ENCODE peak calls at places on chromosomes 6 and 20, in seven cellular contexts. P is mucosa of descending colon, Y is progenitor cell of endocrine pancreas, B is heart left ventricle, N is fibroblast of lung, K is Panc1, L is AG09309. M is an unnamed sample.

GRCh38 chr6:135750081-135750480 is 101.4 kb upstream of the PDE7B start:
- DNase-seq in Y (no peak), L (no peak), P (no peak), B (no peak), K (no peak), N (no peak), M (no peak)

GRCh38 chr6:154852700-154853099 is 119.5 kb downstream of the SCAF8 start:
- DNase-seq in B (no peak), L (no peak), P (no peak), K (no peak), N (peak), Y (no peak), M (no peak)

GRCh38 chr20:52410182-52410647 is 218.6 kb upstream of the ZFP64 start:
- DNase-seq in L (peak), K (no peak), Y (no peak), P (peak), N (peak), B (no peak), M (no peak)

GRCh38 chr6:141202641-141203040 is 930.1 kb upstream of the GJE1 start:
- DNase-seq in K (no peak), N (no peak), P (no peak), L (peak), Y (no peak), B (no peak), M (no peak)

GRCh38 chr6:110672122-110672521 is 143.1 kb downstream of the CDK19 start:
- DNase-seq in L (no peak), B (no peak), N (no peak), Y (no peak), P (no peak), K (no peak), M (no peak)

GRCh38 chr20:33730946-33731692 is 677 bp upstream of the ZNF341 start:
- DNase-seq in K (no peak), N (no peak), Y (no peak), B (no peak), L (no peak), P (peak), M (no peak)

GRCh38 chr6:113595921-113596376 is 261.2 kb upstream of the MARCKS start:
- DNase-seq in N (peak), K (no peak), L (peak), Y (no peak), P (peak), B (no peak), M (no peak)

GRCh38 chr6:52127957-52128356 is 40.5 kb upstream of the PKHD1 start:
- DNase-seq in L (no peak), K (no peak), N (no peak), B (no peak), Y (no peak), P (no peak), M (no peak)

GRCh38 chr6:72968704-72969103 is 256.6 kb downstream of the KHDC1L start:
- DNase-seq in K (peak), L (no peak), N (no peak), Y (no peak), P (no peak), B (no peak), M (no peak)

GRCh38 chr6:157139054-157139708 is 184.1 kb downstream of the TMEM242 start:
- DNase-seq in B (no peak), N (no peak), Y (no peak), L (no peak), P (no peak), K (no peak), M (no peak)
- TF ChIP-seq CTCF in B (peak), N (no peak), Y (peak), L (peak), P (no peak), K (no peak), M (no peak)

DNA sequence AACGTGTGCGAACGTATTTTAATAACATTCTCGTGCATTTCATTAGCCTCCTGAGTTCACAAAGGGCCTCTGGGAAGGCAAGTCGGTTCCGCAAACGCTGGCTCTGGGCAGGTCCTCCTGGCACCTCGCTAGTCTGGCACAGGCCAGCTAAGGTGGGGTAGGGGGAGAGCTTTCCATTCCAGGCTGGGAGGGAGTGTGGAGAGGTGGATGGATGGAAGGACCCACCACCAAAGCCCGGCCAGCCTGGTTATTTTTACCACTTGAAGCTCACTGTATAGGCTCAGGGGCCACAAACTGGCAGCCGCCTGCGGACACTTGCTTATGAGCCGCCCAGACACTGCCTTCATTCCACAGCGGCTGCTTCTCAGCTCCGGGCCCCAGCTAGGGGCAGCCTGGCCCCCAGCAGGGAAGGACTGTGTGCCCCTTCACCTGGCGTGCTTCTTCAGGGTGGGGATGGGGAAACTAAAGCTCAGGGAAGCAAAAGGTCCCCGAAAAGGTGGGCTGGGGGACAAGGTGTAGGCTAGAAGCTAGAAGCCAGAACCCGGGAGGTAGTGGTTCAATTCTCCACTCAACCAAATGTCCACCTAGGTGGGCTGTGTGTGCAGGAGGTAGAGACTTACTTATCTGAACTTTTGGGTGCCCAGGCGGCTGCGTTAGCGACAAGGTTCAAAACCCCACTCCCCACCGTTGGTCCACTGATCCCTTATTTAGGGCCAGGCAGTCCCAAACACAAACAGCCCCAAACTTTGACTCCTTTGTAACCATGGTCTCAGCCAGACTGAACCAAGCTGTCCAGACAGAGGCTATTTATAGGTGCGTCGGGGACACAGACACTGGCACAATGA is 1.7 kb downstream of the PMEPA1 start:
- DNase-seq in Y (no peak), N (no peak), P (no peak), K (no peak), L (no peak), B (no peak), M (no peak)
- TF ChIP-seq CTCF in Y (no peak), N (no peak), P (no peak), K (no peak), L (no peak), B (no peak), M (no peak)

DNA sequence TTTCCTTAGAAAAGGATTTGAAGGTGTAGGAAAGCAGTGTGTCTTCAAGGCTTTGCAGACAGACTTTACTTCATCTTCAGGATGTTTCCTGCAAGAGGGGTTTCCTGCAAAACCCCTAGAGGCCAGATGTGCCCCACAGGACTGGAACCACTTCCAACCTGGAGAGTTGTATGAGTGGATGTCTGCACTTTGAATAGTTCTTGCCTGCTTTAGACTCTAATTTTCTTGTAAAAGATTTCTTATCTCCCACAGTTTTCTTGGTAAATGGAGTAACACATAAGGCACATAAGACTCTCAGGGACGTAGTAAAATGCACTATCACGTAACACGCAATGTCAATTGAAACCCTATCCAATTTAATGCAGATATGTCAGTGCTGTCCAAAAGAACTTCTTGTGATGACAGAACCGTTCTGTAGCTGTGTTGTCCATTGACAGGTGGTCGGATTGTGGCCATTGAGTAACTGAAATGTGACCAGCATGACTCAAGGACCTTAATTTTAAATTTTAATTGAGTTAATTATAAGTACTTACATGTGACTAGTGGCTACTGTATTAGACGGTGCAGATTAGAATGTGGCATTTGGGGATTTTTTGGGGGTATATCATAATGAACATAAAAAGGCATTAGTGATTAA is 118.7 kb downstream of the JARID2 start:
- DNase-seq in K (no peak), B (no peak), P (no peak), N (no peak), L (no peak), Y (no peak), M (no peak)
- TF ChIP-seq CTCF in K (no peak), B (no peak), P (no peak), N (no peak), L (no peak), Y (no peak), M (no peak)

GRCh38 chr20:13708234-13708633 is 69.5 kb upstream of the TASP1 start:
- DNase-seq in Y (no peak), L (no peak), N (no peak), B (no peak), P (no peak), K (no peak), M (no peak)

GRCh38 chr20:13700761-13701160 is 62.0 kb upstream of the TASP1 start:
- DNase-seq in B (no peak), Y (no peak), N (no peak), L (no peak), K (no peak), P (no peak), M (no peak)

GRCh38 chr20:13701486-13701885 is 62.8 kb upstream of the TASP1 start:
- DNase-seq in K (no peak), B (no peak), N (no peak), P (no peak), L (no peak), Y (no peak), M (no peak)

GRCh38 chr20:13703265-13703664 is 64.5 kb upstream of the TASP1 start:
- DNase-seq in Y (no peak), N (no peak), K (no peak), B (no peak), P (no peak), L (no peak), M (no peak)
- TF ChIP-seq CTCF in Y (no peak), N (no peak), K (no peak), B (no peak), P (no peak), L (no peak), M (no peak)

DNA sequence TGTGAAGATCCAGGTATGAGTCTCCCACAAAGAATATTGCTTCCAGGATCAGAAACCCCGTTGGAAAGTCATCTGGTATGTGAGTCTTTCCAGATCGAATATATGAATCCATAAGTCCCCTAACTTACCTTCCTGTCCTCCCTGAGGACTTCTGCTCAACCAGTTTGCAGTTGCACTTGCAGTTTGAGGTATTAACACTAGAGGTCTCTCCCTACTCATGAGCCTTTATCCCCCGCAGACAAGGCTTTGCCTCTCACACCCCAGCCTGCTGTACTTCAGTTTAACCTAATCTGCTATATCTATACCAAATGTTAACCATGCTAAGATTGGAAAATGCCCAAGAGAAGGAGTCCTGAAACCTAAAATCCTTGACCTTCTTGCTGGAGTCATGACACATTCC is 135.3 kb upstream of the DEFB112 start:
- DNase-seq in L (no peak), P (no peak), Y (no peak), N (peak), K (no peak), B (no peak), M (no peak)
- TF ChIP-seq CTCF in L (no peak), P (no peak), Y (peak), N (no peak), K (peak), B (no peak), M (no peak)

DNA sequence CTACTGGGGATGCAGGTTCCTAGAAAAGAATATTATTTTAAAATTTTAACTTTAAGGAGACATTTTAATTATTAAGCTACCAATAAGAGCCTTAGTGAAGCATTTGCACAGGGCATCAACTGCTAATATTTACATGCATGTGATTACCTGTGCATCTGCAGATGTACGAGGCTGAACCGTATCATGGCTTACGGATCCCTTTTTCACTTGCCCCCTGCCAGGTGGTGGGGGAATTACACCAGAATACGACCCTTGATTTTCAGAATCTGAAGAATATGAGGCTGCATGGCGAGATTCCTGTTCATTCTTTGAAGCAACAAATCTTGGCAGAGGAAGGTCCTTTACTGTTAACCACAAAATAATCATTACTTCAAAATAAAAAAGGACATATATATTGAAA is 42.7 kb downstream of the REPS1 start:
- DNase-seq in N (no peak), P (no peak), L (no peak), Y (no peak), B (no peak), K (no peak), M (no peak)
- TF ChIP-seq CTCF in N (no peak), P (no peak), L (no peak), Y (peak), B (no peak), K (peak), M (no peak)

GRCh38 chr20:63369724-63370622 is 8.8 kb upstream of the CHRNA4 start:
- DNase-seq in P (no peak), Y (no peak), K (no peak), L (no peak), B (no peak), N (no peak), M (no peak)
- TF ChIP-seq CTCF in P (no peak), Y (peak), K (no peak), L (no peak), B (no peak), N (no peak), M (no peak)

DNA sequence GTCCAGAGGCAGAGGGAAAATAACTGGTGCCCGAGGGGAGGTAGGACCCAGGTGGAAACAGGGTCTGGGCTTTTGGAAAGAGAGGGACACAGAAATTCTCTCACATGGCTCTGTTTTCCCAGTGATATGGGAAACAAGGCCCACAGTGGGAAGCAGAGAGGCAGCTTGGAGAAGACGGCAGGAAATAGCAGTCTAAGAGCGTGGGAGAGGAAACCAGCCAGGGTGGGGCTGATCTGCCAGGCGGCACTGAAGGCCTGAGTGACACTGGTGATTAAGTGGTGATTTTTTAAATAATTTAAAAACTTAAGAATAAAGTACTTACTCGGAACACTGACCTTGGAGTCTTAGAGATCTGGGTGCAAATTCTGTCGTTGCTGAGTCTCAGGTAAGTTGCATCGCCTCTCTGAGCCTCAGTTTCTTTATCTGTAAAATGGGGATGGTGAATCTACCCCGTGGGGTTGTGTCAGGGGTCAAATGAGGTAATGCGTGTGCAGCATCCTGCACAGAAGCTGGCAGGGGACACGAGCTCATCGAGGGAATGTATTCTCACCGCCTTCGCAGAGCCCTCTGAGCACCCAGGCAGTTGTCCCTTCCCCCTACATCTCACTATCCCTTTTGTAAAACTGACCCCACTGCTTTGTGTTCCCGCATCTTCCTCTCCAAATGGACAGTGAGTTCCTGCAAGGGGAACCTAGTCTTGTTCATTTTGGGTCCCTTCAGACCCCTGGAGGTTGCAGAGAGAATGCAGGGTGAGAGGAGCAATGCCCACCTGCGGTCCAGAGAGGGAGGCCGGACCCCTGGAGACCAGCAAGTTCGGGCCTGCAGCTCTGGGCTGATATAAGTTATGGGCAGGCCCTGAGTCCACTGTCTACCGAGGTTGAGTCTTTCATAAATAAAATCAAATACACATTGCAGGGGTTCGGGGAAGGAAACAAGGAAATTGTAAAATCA is 228.6 kb upstream of the PMEPA1 start:
- DNase-seq in P (no peak), K (no peak), L (no peak), Y (no peak), B (no peak), N (no peak), M (no peak)
- TF ChIP-seq CTCF in P (no peak), K (no peak), L (no peak), Y (peak), B (no peak), N (no peak), M (no peak)

GRCh38 chr6:169119669-169120068 is 134.0 kb downstream of the THBS2 start:
- DNase-seq in N (no peak), P (no peak), L (no peak), Y (no peak), B (no peak), K (no peak), M (no peak)

GRCh38 chr6:169118346-169118830 is 135.3 kb downstream of the THBS2 start:
- DNase-seq in K (no peak), Y (no peak), N (no peak), B (no peak), P (no peak), L (no peak), M (no peak)

GRCh38 chr6:169117663-169118062 is 136.0 kb downstream of the THBS2 start:
- DNase-seq in K (no peak), Y (no peak), L (no peak), B (no peak), N (no peak), P (no peak), M (no peak)

GRCh38 chr6:169115632-169116031 is 138.0 kb downstream of the THBS2 start:
- DNase-seq in P (no peak), Y (no peak), N (peak), K (no peak), B (no peak), L (no peak), M (no peak)

DNA sequence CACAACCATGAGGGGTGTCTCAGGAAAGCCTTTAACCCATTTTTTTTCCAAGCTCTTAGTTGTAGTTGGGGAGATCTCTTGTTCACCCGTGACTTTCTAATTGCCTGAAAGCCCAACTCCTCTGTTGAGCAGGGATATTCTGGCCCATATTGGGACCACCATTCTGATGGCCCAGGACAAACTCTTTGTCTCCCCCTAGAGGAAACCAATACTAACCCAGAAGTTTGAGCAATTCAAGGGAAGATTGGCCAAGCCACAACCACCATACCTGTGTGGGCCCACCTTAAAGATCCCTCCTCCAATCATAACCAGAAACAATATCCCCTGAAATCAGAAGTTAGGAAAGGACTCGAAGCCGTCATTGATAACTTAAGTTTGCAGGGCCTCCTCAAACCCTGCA is 132.6 kb downstream of the THBS2 start:
- DNase-seq in L (no peak), Y (no peak), K (no peak), B (no peak), P (no peak), N (no peak), M (no peak)
- TF ChIP-seq CTCF in L (no peak), Y (no peak), K (peak), B (no peak), P (no peak), N (no peak), M (no peak)

M was measured in natural killer cell.